ENCODE peak calls at places on chromosome X, in five cellular contexts. O is neuronal stem cell, X is mesenchymal stem cell, N is H9, T is H1. H is an unnamed sample.

GRCh38 chrX:20968996-20969395 is 405.2 kb upstream of the CNKSR2 start:
- DNase-seq in O (no peak), X (no peak), N (no peak), T (no peak), H (no peak)

GRCh38 chrX:99078301-99078700 is 1331.8 kb downstream of the PCDH19 start:
- DNase-seq in O (no peak), X (peak; percentile 68), N (no peak), T (no peak), H (no peak)

GRCh38 chrX:133307094-133307493 is 88.9 kb upstream of the TFDP3 start:
- DNase-seq in O (no peak), X (no peak), N (no peak), T (no peak), H (no peak)

GRCh38 chrX:112867570-112867969 is 26.9 kb upstream of the AMOT start:
- DNase-seq in O (no peak), X (no peak), N (peak; percentile 52), T (no peak), H (peak; percentile 24)

GRCh38 chrX:68942141-68942540 is 113.3 kb downstream of the EFNB1 start:
- DNase-seq in O (no peak), X (no peak), N (no peak), T (peak; percentile 6), H (no peak)

GRCh38 chrX:47607091-47607490 is 12.6 kb downstream of the SYN1 start:
- DNase-seq in O (no peak), X (peak; percentile 22), N (no peak), T (no peak), H (no peak)

GRCh38 chrX:4682637-4683036 is 969.2 kb upstream of the PRKX start:
- DNase-seq in O (no peak), X (no peak), N (no peak), T (no peak), H (no peak)

GRCh38 chrX:51148848-51149247 is 183.8 kb upstream of the NUDT10 start:
- DNase-seq in O (no peak), X (no peak), N (peak; percentile 60), T (peak; percentile 44), H (peak; percentile 61)

GRCh38 chrX:1242901-1243402 is 25.7 kb upstream of the CSF2RA start:
- DNase-seq in O (no peak), X (no peak), N (peak; percentile 43), T (no peak), H (peak; percentile 80)

GRCh38 chrX:155065035-155065734 is 5.8 kb downstream of the CMC4 start:
- DNase-seq in O (no peak), X (peak; percentile 43), N (no peak), T (no peak), H (no peak)

GRCh38 chrX:23789386-23790146 is 6.6 kb downstream of the SAT1 start:
- DNase-seq in O (no peak), X (no peak), N (no peak), T (no peak), H (no peak)

GRCh38 chrX:138001219-138001618 is 435.3 kb downstream of the ZIC3 start:
- DNase-seq in O (no peak), X (no peak), N (no peak), T (no peak), H (no peak)

GRCh38 chrX:116436358-116436816 is at the start of gene SLC6A14:
- DNase-seq in O (no peak), X (no peak), N (peak; percentile 29), T (no peak), H (no peak)

GRCh38 chrX:95332530-95332929 is 1352.1 kb upstream of the DIAPH2 start:
- DNase-seq in O (no peak), X (no peak), N (no peak), T (no peak), H (no peak)

GRCh38 chrX:32137525-32137924 is 1065.7 kb upstream of the FTHL17 start:
- DNase-seq in O (peak; percentile 9), X (peak; percentile 0), N (peak; percentile 27), T (peak; percentile 54), H (no peak)

GRCh38 chrX:79330022-79330421 is 37.1 kb downstream of the ITM2A start:
- DNase-seq in O (no peak), X (no peak), N (peak; percentile 41), T (no peak), H (no peak)

GRCh38 chrX:2500091-2500680 is 590 bp downstream of the DHRSX start:
- DNase-seq in O (no peak), X (peak; percentile 78), N (peak; percentile 57), T (peak; percentile 75), H (peak; percentile 47)

GRCh38 chrX:2497961-2498780 is 2.6 kb downstream of the DHRSX start:
- DNase-seq in O (no peak), X (peak; percentile 49), N (no peak), T (no peak), H (no peak)

GRCh38 chrX:2500681-2501151 is at the start of the genes DHRSX and ZBED1:
- DNase-seq in O (peak; percentile 56), X (peak; percentile 38), N (no peak), T (peak; percentile 67), H (peak; percentile 74)

GRCh38 chrX:2498781-2499302 is 1.9 kb downstream of the DHRSX start:
- DNase-seq in O (no peak), X (peak; percentile 59), N (no peak), T (no peak), H (peak; percentile 18)

GRCh38 chrX:2499507-2499906 is 1.3 kb downstream of the DHRSX start:
- DNase-seq in O (no peak), X (no peak), N (no peak), T (no peak), H (no peak)
- H3K18ac ChIP-seq in O (no peak overlapping the region), X (no peak overlapping the region), N (no peak overlapping the region), T (no peak overlapping the region), H (no peak overlapping the region)

GRCh38 chrX:13226214-13226613 is 93.6 kb downstream of the ATXN3L start:
- DNase-seq in O (no peak), X (no peak), N (no peak), T (no peak), H (no peak)
- H2BK12ac ChIP-seq in O (no peak overlapping the region), X (no peak overlapping the region), N (no peak overlapping the region), T (no peak overlapping the region), H (no peak overlapping the region)

GRCh38 chrX:65508851-65509250 is 25.7 kb downstream of the LAS1L start:
- DNase-seq in O (no peak), X (no peak), N (no peak), T (no peak), H (no peak)
- H3K18ac ChIP-seq in O (no peak overlapping the region), X (no peak overlapping the region), N (no peak overlapping the region), T (no peak overlapping the region), H (no peak overlapping the region)

GRCh38 chrX:22184096-22184495 is 88.6 kb upstream of the CBLL2 start:
- DNase-seq in O (no peak), X (no peak), N (no peak), T (no peak), H (no peak)
- H2BK12ac ChIP-seq in O (no peak overlapping the region), X (no peak overlapping the region), N (no peak overlapping the region), T (no peak overlapping the region), H (no peak overlapping the region)

GRCh38 chrX:54352677-54353076 is 5.2 kb downstream of the WNK3 start:
- DNase-seq in O (no peak), X (no peak), N (no peak), T (no peak), H (no peak)

GRCh38 chrX:54357414-54358377 is at the start of gene WNK3:
- DNase-seq in O (peak; percentile 82), X (peak; percentile 83), N (peak; percentile 88), T (peak; percentile 80), H (peak; percentile 74)

GRCh38 chrX:54359408-54359807 is 1.6 kb upstream of the WNK3 start:
- DNase-seq in O (no peak), X (no peak), N (no peak), T (no peak), H (no peak)

DNA sequence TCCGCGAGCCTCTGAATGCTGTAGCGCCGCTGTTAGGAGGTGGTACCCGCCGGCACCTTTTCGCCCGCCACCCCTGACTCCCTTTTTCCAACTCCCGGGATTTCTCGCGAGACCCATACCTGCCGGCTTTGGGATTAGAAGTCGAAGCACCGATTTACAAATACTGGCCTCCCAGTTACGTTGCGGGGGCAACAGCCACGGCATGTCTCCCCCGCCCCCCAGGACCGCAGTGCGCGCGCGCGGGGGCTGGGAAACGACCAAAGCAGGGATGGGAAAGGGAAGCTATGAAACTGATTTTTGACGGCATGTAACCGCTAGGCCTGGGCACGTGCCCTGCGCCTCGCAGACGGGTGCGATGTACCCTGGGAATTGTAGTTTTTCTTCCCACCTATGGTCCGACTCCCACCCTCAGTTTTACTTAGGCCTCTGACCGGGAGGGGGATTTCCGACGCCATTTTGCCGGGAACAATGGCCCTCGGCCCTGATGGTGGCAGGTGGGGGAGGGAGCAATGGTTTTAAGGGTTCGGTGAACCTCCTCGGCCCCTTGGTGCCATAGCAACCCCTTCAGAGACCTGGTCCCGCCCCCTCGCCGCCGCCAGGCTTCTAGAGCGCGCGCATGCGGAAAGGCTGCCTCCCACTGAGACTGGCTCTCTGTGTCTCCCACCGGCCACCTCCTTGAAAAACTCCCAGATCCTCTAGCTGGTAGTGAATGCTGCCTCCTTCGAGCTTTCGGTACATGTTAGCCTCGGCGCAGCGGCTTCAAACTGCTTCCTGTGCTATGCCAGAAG is 772 bp upstream of the WNK3 start:
- DNase-seq in O (peak; percentile 91), X (peak; percentile 75), N (peak; percentile 83), T (peak; percentile 81), H (peak; percentile 46)
- H3K18ac ChIP-seq in O (peak overlapping the region; percentile 91), X (peak overlapping the region; percentile 88), N (peak overlapping the region; percentile 91), T (peak overlapping the region; percentile 78), H (peak overlapping the region; percentile 77)

GRCh38 chrX:38847206-38847902 is 46.1 kb downstream of the MID1IP1 start:
- DNase-seq in O (no peak), X (no peak), N (no peak), T (no peak), H (no peak)

GRCh38 chrX:38850807-38851533 is 49.7 kb downstream of the MID1IP1 start:
- DNase-seq in O (no peak), X (no peak), N (no peak), T (no peak), H (no peak)

GRCh38 chrX:38845426-38845825 is 44.2 kb downstream of the MID1IP1 start:
- DNase-seq in O (no peak), X (no peak), N (no peak), T (no peak), H (no peak)

GRCh38 chrX:38847903-38848230 is 46.6 kb downstream of the MID1IP1 start:
- DNase-seq in O (no peak), X (no peak), N (no peak), T (no peak), H (no peak)
- H2BK12ac ChIP-seq in O (no peak overlapping the region), X (no peak overlapping the region), N (no peak overlapping the region), T (no peak overlapping the region), H (no peak overlapping the region)

DNA sequence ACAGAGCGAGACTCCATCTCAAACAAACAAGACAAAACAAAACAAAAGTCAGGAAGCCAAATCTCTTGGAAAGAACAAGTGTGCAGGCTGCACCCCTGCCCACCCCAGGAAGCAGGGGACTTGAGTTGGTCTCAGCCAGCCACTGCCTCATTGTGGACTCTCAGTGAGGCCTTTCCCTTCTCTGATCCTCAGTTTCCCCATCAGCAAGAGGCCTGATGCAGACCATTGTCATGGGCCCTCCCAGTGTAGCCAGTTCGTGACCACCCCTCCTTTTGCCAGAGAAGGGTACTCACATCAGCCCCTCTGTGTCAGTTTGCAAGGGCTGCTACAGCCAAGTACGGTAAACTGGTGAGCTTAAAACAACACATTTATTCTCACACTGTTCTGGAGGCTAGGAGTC is 48.9 kb upstream of the MAMLD1 start:
- DNase-seq in O (no peak), X (no peak), N (no peak), T (no peak), H (no peak)
- H3K18ac ChIP-seq in O (no peak overlapping the region), X (no peak overlapping the region), N (no peak overlapping the region), T (no peak overlapping the region), H (no peak overlapping the region)

GRCh38 chrX:120453985-120454384 is 15.1 kb downstream of the LAMP2 start:
- DNase-seq in O (no peak), X (peak; percentile 34), N (no peak), T (no peak), H (peak; percentile 46)
- H2BK12ac ChIP-seq in O (no peak overlapping the region), X (no peak overlapping the region), N (no peak overlapping the region), T (no peak overlapping the region), H (no peak overlapping the region)

H was measured in trophoblast cell.